ENCODE peak calls at places on chromosomes 6 and 20, in four cellular contexts. One of them, this sample, is unnamed. For H3K36me3, the result is how much of the 10 kb centered on the place peaks cover.

GRCh38 chr20:38196592-38196991 is 31.5 kb upstream of the TGM2 start:
- DNase-seq in mesenchymal stem cell: peak
- DNase-seq in H1: no peak
- DNase-seq in trophoblast cell: peak
- DNase-seq in this sample: no peak

GRCh38 chr20:64115171-64115911 is 8.0 kb upstream of the NPBWR2 start:
- DNase-seq in mesenchymal stem cell: no peak
- DNase-seq in trophoblast cell: no peak
- DNase-seq in H1: peak
- DNase-seq in this sample: no peak

GRCh38 chr6:23690650-23691049 is 435.4 kb upstream of the NRSN1 start:
- DNase-seq in H1: no peak
- DNase-seq in mesenchymal stem cell: no peak
- DNase-seq in trophoblast cell: no peak
- DNase-seq in this sample: no peak

GRCh38 chr20:36606171-36607116 is 865 bp downstream of the RAB5IF start:
- DNase-seq in trophoblast cell: no peak
- DNase-seq in H1: no peak
- DNase-seq in mesenchymal stem cell: peak
- DNase-seq in this sample: no peak

GRCh38 chr20:37397076-37397953 is 51.4 kb downstream of the SRC start:
- DNase-seq in mesenchymal stem cell: no peak
- DNase-seq in H1: no peak
- DNase-seq in trophoblast cell: no peak
- DNase-seq in this sample: no peak

GRCh38 chr6:147418523-147418922 is 90.0 kb upstream of the SAMD5 start:
- DNase-seq in mesenchymal stem cell: no peak
- DNase-seq in H1: no peak
- DNase-seq in trophoblast cell: no peak
- DNase-seq in this sample: no peak

GRCh38 chr20:3209946-3210317 is 634 bp downstream of the ITPA start:
- DNase-seq in mesenchymal stem cell: peak
- DNase-seq in trophoblast cell: no peak
- DNase-seq in H1: no peak
- DNase-seq in this sample: no peak

GRCh38 chr6:156440688-156441087 is 336.5 kb upstream of the ARID1B start:
- DNase-seq in mesenchymal stem cell: no peak
- DNase-seq in H1: no peak
- DNase-seq in trophoblast cell: no peak
- DNase-seq in this sample: no peak

GRCh38 chr6:10414766-10415592 is at the start of gene TFAP2A:
- DNase-seq in trophoblast cell: peak
- DNase-seq in mesenchymal stem cell: peak
- DNase-seq in H1: peak
- DNase-seq in this sample: no peak

GRCh38 chr20:31684153-31685003 is 38.3 kb downstream of the BCL2L1 start:
- DNase-seq in H1: no peak
- DNase-seq in trophoblast cell: no peak
- DNase-seq in mesenchymal stem cell: no peak
- DNase-seq in this sample: no peak

GRCh38 chr20:18984238-18985200 is 170.9 kb downstream of the SCP2D1 start:
- DNase-seq in mesenchymal stem cell: no peak
- DNase-seq in trophoblast cell: no peak
- DNase-seq in H1: no peak
- DNase-seq in this sample: no peak

GRCh38 chr6:168860987-168861386 is 392.7 kb downstream of the THBS2 start:
- DNase-seq in trophoblast cell: no peak
- DNase-seq in mesenchymal stem cell: no peak
- DNase-seq in H1: no peak
- DNase-seq in this sample: no peak

GRCh38 chr6:148395583-148396101 is 53.0 kb downstream of the SASH1 start:
- DNase-seq in H1: no peak
- DNase-seq in mesenchymal stem cell: no peak
- DNase-seq in trophoblast cell: no peak
- DNase-seq in this sample: no peak

GRCh38 chr6:14001329-14002012 is 76.7 kb downstream of the RNF182 start:
- DNase-seq in H1: no peak
- DNase-seq in mesenchymal stem cell: peak
- DNase-seq in trophoblast cell: peak
- DNase-seq in this sample: no peak

GRCh38 chr20:21265457-21266190 is 37.5 kb upstream of the XRN2 start:
- DNase-seq in trophoblast cell: no peak
- DNase-seq in mesenchymal stem cell: no peak
- DNase-seq in H1: no peak
- DNase-seq in this sample: no peak

GRCh38 chr6:123569575-123569974 is 67.2 kb downstream of the TRDN start:
- DNase-seq in trophoblast cell: no peak
- DNase-seq in H1: no peak
- DNase-seq in mesenchymal stem cell: no peak
- DNase-seq in this sample: no peak

GRCh38 chr20:58714340-58714922 is 21.8 kb downstream of the NPEPL1 start:
- DNase-seq in H1: peak
- DNase-seq in trophoblast cell: no peak
- DNase-seq in mesenchymal stem cell: no peak
- DNase-seq in this sample: no peak

GRCh38 chr6:100881707-100882040 is 545 bp upstream of the ASCC3 start:
- DNase-seq in trophoblast cell: no peak
- DNase-seq in H1: no peak
- DNase-seq in mesenchymal stem cell: peak
- DNase-seq in this sample: no peak

GRCh38 chr6:3752538-3753227 is 1.2 kb upstream of the PXDC1 start:
- DNase-seq in H1: no peak
- DNase-seq in mesenchymal stem cell: no peak
- DNase-seq in trophoblast cell: no peak
- DNase-seq in this sample: no peak

GRCh38 chr20:24872291-24873014 is 76.6 kb upstream of the CST7 start:
- DNase-seq in mesenchymal stem cell: no peak
- DNase-seq in trophoblast cell: no peak
- DNase-seq in H1: no peak
- DNase-seq in this sample: no peak

GRCh38 chr6:9140181-9140580 is 704.8 kb upstream of the SLC35B3 start:
- DNase-seq in trophoblast cell: no peak
- DNase-seq in H1: no peak
- DNase-seq in mesenchymal stem cell: no peak
- DNase-seq in this sample: no peak

GRCh38 chr20:51871943-51872342 is 69.6 kb upstream of the SALL4 start:
- DNase-seq in mesenchymal stem cell: no peak
- DNase-seq in trophoblast cell: no peak
- DNase-seq in H1: no peak
- DNase-seq in this sample: no peak

GRCh38 chr6:94130458-94130857 is 711.1 kb upstream of the EPHA7 start:
- DNase-seq in H1: no peak
- DNase-seq in mesenchymal stem cell: no peak
- DNase-seq in trophoblast cell: no peak
- DNase-seq in this sample: peak

GRCh38 chr6:113732384-113732966 is 124.7 kb upstream of the MARCKS start:
- DNase-seq in mesenchymal stem cell: peak
- DNase-seq in trophoblast cell: no peak
- DNase-seq in H1: peak
- DNase-seq in this sample: peak

GRCh38 chr6:144104898-144105487 is 9.6 kb upstream of the SF3B5 start:
- DNase-seq in mesenchymal stem cell: peak
- DNase-seq in trophoblast cell: peak
- DNase-seq in H1: no peak
- DNase-seq in this sample: peak

GRCh38 chr6:159152014-159152413 is 17.2 kb upstream of the FNDC1 start:
- DNase-seq in mesenchymal stem cell: no peak
- DNase-seq in H1: no peak
- DNase-seq in trophoblast cell: no peak
- DNase-seq in this sample: no peak

GRCh38 chr6:130933712-130934200 is 106.5 kb downstream of the SMLR1 start:
- DNase-seq in H1: no peak
- DNase-seq in trophoblast cell: no peak
- DNase-seq in mesenchymal stem cell: peak
- DNase-seq in this sample: no peak

GRCh38 chr6:134520181-134521115 is 202.5 kb upstream of the SGK1 start:
- DNase-seq in trophoblast cell: no peak
- DNase-seq in mesenchymal stem cell: peak
- DNase-seq in H1: no peak
- DNase-seq in this sample: no peak

GRCh38 chr6:163183791-163184190 is 230.7 kb upstream of the QKI start:
- DNase-seq in H1: no peak
- DNase-seq in mesenchymal stem cell: no peak
- DNase-seq in trophoblast cell: no peak
- DNase-seq in this sample: no peak

GRCh38 chr20:51382986-51383821 is 159.3 kb downstream of the NFATC2 start:
- DNase-seq in trophoblast cell: no peak
- DNase-seq in H1: no peak
- DNase-seq in mesenchymal stem cell: no peak
- DNase-seq in this sample: no peak

GRCh38 chr6:82521369-82521768 is 157.8 kb downstream of the TPBG start:
- DNase-seq in trophoblast cell: no peak
- DNase-seq in mesenchymal stem cell: no peak
- DNase-seq in H1: no peak
- DNase-seq in this sample: no peak

GRCh38 chr6:122789862-122790739 is 1.0 kb downstream of the SMPDL3A start:
- DNase-seq in mesenchymal stem cell: peak
- DNase-seq in H1: no peak
- DNase-seq in trophoblast cell: peak
- DNase-seq in this sample: no peak

GRCh38 chr6:136823128-136823660 is 802 bp downstream of the PEX7 start:
- DNase-seq in H1: no peak
- DNase-seq in mesenchymal stem cell: no peak
- DNase-seq in trophoblast cell: no peak
- DNase-seq in this sample: no peak

GRCh38 chr6:129203190-129203900 is 320.4 kb downstream of the LAMA2 start:
- DNase-seq in H1: no peak
- DNase-seq in trophoblast cell: no peak
- DNase-seq in mesenchymal stem cell: no peak
- DNase-seq in this sample: no peak
- H3K36me3 ChIP-seq in H1: under half
- H3K36me3 ChIP-seq in trophoblast cell: under half
- H3K36me3 ChIP-seq in mesenchymal stem cell: under half
- H3K36me3 ChIP-seq in this sample: under half

GRCh38 chr6:126356526-126356925 is 16.6 kb downstream of the CENPW start:
- DNase-seq in H1: no peak
- DNase-seq in mesenchymal stem cell: no peak
- DNase-seq in trophoblast cell: no peak
- DNase-seq in this sample: no peak

GRCh38 chr6:126351960-126352359 is 12.0 kb downstream of the CENPW start:
- DNase-seq in trophoblast cell: no peak
- DNase-seq in H1: no peak
- DNase-seq in mesenchymal stem cell: no peak
- DNase-seq in this sample: no peak

GRCh38 chr6:126352514-126352913 is 12.6 kb downstream of the CENPW start:
- DNase-seq in trophoblast cell: no peak
- DNase-seq in H1: no peak
- DNase-seq in mesenchymal stem cell: no peak
- DNase-seq in this sample: no peak
- H2BK12ac ChIP-seq in trophoblast cell: no peak
- H2BK12ac ChIP-seq in H1: no peak
- H2BK12ac ChIP-seq in mesenchymal stem cell: no peak
- H2BK12ac ChIP-seq in this sample: no peak

DNA sequence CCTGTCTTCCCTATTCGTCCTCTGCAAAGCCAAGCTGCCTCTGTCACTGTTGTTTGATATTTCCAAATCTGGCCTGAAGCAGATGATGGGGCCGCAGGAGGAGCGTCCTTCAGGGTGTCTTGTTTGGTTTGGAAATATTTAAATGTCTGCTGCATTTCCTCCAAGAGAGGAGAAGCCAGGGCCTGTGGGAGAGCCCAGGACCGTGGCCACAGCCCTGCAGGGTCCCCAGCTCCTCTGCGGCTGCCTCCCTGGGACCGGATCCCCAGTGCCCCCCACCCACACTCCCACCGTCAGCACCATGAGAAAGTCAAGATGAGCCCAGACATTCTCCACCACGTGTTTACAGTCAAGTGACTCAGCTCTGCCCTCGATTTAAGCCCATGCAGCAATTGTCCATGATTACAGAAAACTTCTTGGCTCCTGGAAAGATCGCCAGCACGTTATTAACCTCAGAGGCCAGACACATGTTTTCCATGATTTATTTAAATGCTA is 18.2 kb downstream of the FOXF2 start:
- DNase-seq in trophoblast cell: no peak
- DNase-seq in H1: no peak
- DNase-seq in mesenchymal stem cell: peak
- DNase-seq in this sample: no peak
- H2BK5ac ChIP-seq in trophoblast cell: no peak
- H2BK5ac ChIP-seq in H1: no peak
- H2BK5ac ChIP-seq in mesenchymal stem cell: no peak
- H2BK5ac ChIP-seq in this sample: no peak

GRCh38 chr6:109373333-109373732 is 8.9 kb downstream of the CD164 start:
- DNase-seq in H1: no peak
- DNase-seq in trophoblast cell: no peak
- DNase-seq in mesenchymal stem cell: no peak
- DNase-seq in this sample: no peak

GRCh38 chr6:109370792-109371191 is 11.5 kb downstream of the CD164 start:
- DNase-seq in trophoblast cell: no peak
- DNase-seq in H1: no peak
- DNase-seq in mesenchymal stem cell: no peak
- DNase-seq in this sample: no peak

GRCh38 chr6:109370336-109370735 is 11.9 kb downstream of the CD164 start:
- DNase-seq in H1: no peak
- DNase-seq in mesenchymal stem cell: no peak
- DNase-seq in trophoblast cell: no peak
- DNase-seq in this sample: no peak

GRCh38 chr6:109373762-109374161 is 8.5 kb downstream of the CD164 start:
- DNase-seq in mesenchymal stem cell: no peak
- DNase-seq in H1: no peak
- DNase-seq in trophoblast cell: no peak
- DNase-seq in this sample: no peak

DNA sequence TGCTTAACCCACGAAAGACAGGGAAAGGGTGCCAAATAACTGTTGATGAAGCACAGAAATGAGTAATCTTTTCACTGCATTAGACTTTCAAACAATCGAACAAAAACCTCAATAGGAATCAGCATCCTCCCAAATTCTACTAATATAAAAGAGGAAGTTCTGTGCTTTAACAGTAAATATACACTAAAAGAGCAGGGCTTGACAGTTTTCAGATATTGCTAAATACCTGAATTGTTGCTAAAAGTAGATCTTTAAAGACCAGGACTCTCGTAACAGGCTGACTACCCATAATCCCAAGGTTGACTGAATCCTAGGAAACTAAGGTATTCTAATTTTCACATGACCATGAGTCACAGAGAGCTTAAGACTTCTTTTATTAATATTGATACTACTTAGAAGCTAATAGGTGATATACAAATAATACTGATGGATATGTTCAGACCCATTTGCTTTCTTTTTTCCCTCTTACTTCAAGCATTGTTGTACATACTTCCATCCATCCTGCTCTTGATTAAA is 10.1 kb downstream of the CD164 start:
- DNase-seq in H1: no peak
- DNase-seq in mesenchymal stem cell: no peak
- DNase-seq in trophoblast cell: no peak
- DNase-seq in this sample: no peak
- H3K36me3 ChIP-seq in H1: half or more
- H3K36me3 ChIP-seq in mesenchymal stem cell: half or more
- H3K36me3 ChIP-seq in trophoblast cell: under half
- H3K36me3 ChIP-seq in this sample: half or more

DNA sequence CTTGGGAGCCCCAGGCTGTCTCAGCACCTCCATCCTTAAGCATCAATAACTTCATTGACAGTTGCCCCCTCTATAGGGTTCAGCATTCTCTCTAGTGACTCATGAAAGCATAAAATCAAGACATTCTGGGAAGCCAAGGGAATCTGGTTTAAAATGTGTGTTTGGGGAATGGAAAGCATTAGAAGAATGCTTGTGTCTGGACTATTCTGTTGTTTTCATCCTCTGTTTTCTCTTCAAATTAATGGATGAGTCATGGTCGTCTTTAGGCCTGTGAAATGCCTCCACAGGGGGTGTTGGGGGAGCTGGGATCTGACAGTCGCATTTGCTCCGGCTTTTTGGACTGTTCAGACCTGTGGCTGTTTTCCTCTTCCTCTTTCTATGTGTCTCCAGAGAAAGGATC is 279.7 kb downstream of the CDC5L start:
- DNase-seq in trophoblast cell: no peak
- DNase-seq in H1: peak
- DNase-seq in mesenchymal stem cell: peak
- DNase-seq in this sample: peak
- H2BK12ac ChIP-seq in trophoblast cell: peak
- H2BK12ac ChIP-seq in H1: peak
- H2BK12ac ChIP-seq in mesenchymal stem cell: no peak
- H2BK12ac ChIP-seq in this sample: no peak

This sample was measured in neuronal stem cell.